ENCODE peak calls at places on chromosomes 6 and 20, in five cellular contexts. One of them, this sample, is unnamed.
A peak's percentile ranks its signal among the peaks of the same experiment; 100 is the strongest.

GRCh38 chr6:105181981-105182515 is 2.2 kb upstream of the POPDC3 start:
- DNase-seq in GM12892: no peak
- DNase-seq in epithelial cell of esophagus: no peak
- DNase-seq in activated T-helper 1 cell treated with Interleukin-2 at 50 U/mL for 16 hours: no peak
- DNase-seq in stimulated activated CD4-positive, alpha-beta T cell treated with anti-CD3 and anti-CD28 coated beads, Interleukin-4, amount 100 ng/mL, for 24 hours: no peak
- DNase-seq in this sample: no peak

GRCh38 chr6:130364224-130364780 is 1.5 kb upstream of the TMEM200A start:
- DNase-seq in GM12892: no peak
- DNase-seq in activated T-helper 1 cell treated with Interleukin-2 at 50 U/mL for 16 hours: no peak
- DNase-seq in epithelial cell of esophagus: no peak
- DNase-seq in stimulated activated CD4-positive, alpha-beta T cell treated with anti-CD3 and anti-CD28 coated beads, Interleukin-4, amount 100 ng/mL, for 24 hours: no peak
- DNase-seq in this sample: no peak

GRCh38 chr6:132246632-132247270 is 154.5 kb downstream of the MOXD1 start:
- DNase-seq in epithelial cell of esophagus: no peak
- DNase-seq in activated T-helper 1 cell treated with Interleukin-2 at 50 U/mL for 16 hours: no peak
- DNase-seq in stimulated activated CD4-positive, alpha-beta T cell treated with anti-CD3 and anti-CD28 coated beads, Interleukin-4, amount 100 ng/mL, for 24 hours: no peak
- DNase-seq in GM12892: no peak
- DNase-seq in this sample: no peak

GRCh38 chr6:99019341-99019740 is 71.6 kb upstream of the FBXL4 start:
- DNase-seq in GM12892: no peak
- DNase-seq in activated T-helper 1 cell treated with Interleukin-2 at 50 U/mL for 16 hours: no peak
- DNase-seq in epithelial cell of esophagus: peak; percentile 77
- DNase-seq in stimulated activated CD4-positive, alpha-beta T cell treated with anti-CD3 and anti-CD28 coated beads, Interleukin-4, amount 100 ng/mL, for 24 hours: no peak
- DNase-seq in this sample: no peak

GRCh38 chr6:29976588-29977424 is 34.5 kb downstream of the HLA-A start:
- DNase-seq in activated T-helper 1 cell treated with Interleukin-2 at 50 U/mL for 16 hours: peak; percentile 35
- DNase-seq in stimulated activated CD4-positive, alpha-beta T cell treated with anti-CD3 and anti-CD28 coated beads, Interleukin-4, amount 100 ng/mL, for 24 hours: peak; percentile 52
- DNase-seq in GM12892: peak; percentile 54
- DNase-seq in epithelial cell of esophagus: peak; percentile 72
- DNase-seq in this sample: peak; percentile 95

GRCh38 chr6:158501638-158502592 is 58.0 kb upstream of the TMEM181 start:
- DNase-seq in stimulated activated CD4-positive, alpha-beta T cell treated with anti-CD3 and anti-CD28 coated beads, Interleukin-4, amount 100 ng/mL, for 24 hours: no peak
- DNase-seq in activated T-helper 1 cell treated with Interleukin-2 at 50 U/mL for 16 hours: no peak
- DNase-seq in epithelial cell of esophagus: no peak
- DNase-seq in GM12892: no peak
- DNase-seq in this sample: no peak

GRCh38 chr20:50534567-50534966 is 24.4 kb downstream of the PTPN1 start:
- DNase-seq in epithelial cell of esophagus: no peak
- DNase-seq in stimulated activated CD4-positive, alpha-beta T cell treated with anti-CD3 and anti-CD28 coated beads, Interleukin-4, amount 100 ng/mL, for 24 hours: no peak
- DNase-seq in activated T-helper 1 cell treated with Interleukin-2 at 50 U/mL for 16 hours: no peak
- DNase-seq in GM12892: no peak
- DNase-seq in this sample: no peak

GRCh38 chr6:1335367-1336037 is 23.6 kb downstream of the FOXQ1 start:
- DNase-seq in stimulated activated CD4-positive, alpha-beta T cell treated with anti-CD3 and anti-CD28 coated beads, Interleukin-4, amount 100 ng/mL, for 24 hours: no peak
- DNase-seq in GM12892: no peak
- DNase-seq in epithelial cell of esophagus: peak; percentile 97
- DNase-seq in activated T-helper 1 cell treated with Interleukin-2 at 50 U/mL for 16 hours: no peak
- DNase-seq in this sample: no peak

GRCh38 chr20:49452011-49452482 is 30.4 kb downstream of the KCNB1 start:
- DNase-seq in activated T-helper 1 cell treated with Interleukin-2 at 50 U/mL for 16 hours: no peak
- DNase-seq in GM12892: no peak
- DNase-seq in epithelial cell of esophagus: no peak
- DNase-seq in stimulated activated CD4-positive, alpha-beta T cell treated with anti-CD3 and anti-CD28 coated beads, Interleukin-4, amount 100 ng/mL, for 24 hours: no peak
- DNase-seq in this sample: no peak

GRCh38 chr6:94349227-94349626 is 929.9 kb upstream of the EPHA7 start:
- DNase-seq in epithelial cell of esophagus: no peak
- DNase-seq in stimulated activated CD4-positive, alpha-beta T cell treated with anti-CD3 and anti-CD28 coated beads, Interleukin-4, amount 100 ng/mL, for 24 hours: no peak
- DNase-seq in GM12892: no peak
- DNase-seq in activated T-helper 1 cell treated with Interleukin-2 at 50 U/mL for 16 hours: no peak
- DNase-seq in this sample: no peak

GRCh38 chr6:37556884-37557644 is 57.4 kb upstream of the CCDC167 start:
- DNase-seq in stimulated activated CD4-positive, alpha-beta T cell treated with anti-CD3 and anti-CD28 coated beads, Interleukin-4, amount 100 ng/mL, for 24 hours: no peak
- DNase-seq in activated T-helper 1 cell treated with Interleukin-2 at 50 U/mL for 16 hours: no peak
- DNase-seq in GM12892: no peak
- DNase-seq in epithelial cell of esophagus: no peak
- DNase-seq in this sample: no peak

GRCh38 chr20:53524589-53525311 is 68.9 kb downstream of the ZNF217 start:
- DNase-seq in epithelial cell of esophagus: no peak
- DNase-seq in stimulated activated CD4-positive, alpha-beta T cell treated with anti-CD3 and anti-CD28 coated beads, Interleukin-4, amount 100 ng/mL, for 24 hours: no peak
- DNase-seq in activated T-helper 1 cell treated with Interleukin-2 at 50 U/mL for 16 hours: no peak
- DNase-seq in GM12892: no peak
- DNase-seq in this sample: no peak

GRCh38 chr6:44932651-44933091 is 395.5 kb upstream of the RUNX2 start:
- DNase-seq in GM12892: no peak
- DNase-seq in activated T-helper 1 cell treated with Interleukin-2 at 50 U/mL for 16 hours: no peak
- DNase-seq in epithelial cell of esophagus: no peak
- DNase-seq in stimulated activated CD4-positive, alpha-beta T cell treated with anti-CD3 and anti-CD28 coated beads, Interleukin-4, amount 100 ng/mL, for 24 hours: peak; percentile 30
- DNase-seq in this sample: no peak

GRCh38 chr6:26330835-26331808 is 33.9 kb upstream of the BTN3A2 start:
- DNase-seq in epithelial cell of esophagus: peak; percentile 67
- DNase-seq in stimulated activated CD4-positive, alpha-beta T cell treated with anti-CD3 and anti-CD28 coated beads, Interleukin-4, amount 100 ng/mL, for 24 hours: peak; percentile 60
- DNase-seq in activated T-helper 1 cell treated with Interleukin-2 at 50 U/mL for 16 hours: no peak
- DNase-seq in GM12892: no peak
- DNase-seq in this sample: no peak

GRCh38 chr6:45737331-45738056 is 278.2 kb downstream of the CLIC5 start:
- DNase-seq in epithelial cell of esophagus: no peak
- DNase-seq in activated T-helper 1 cell treated with Interleukin-2 at 50 U/mL for 16 hours: no peak
- DNase-seq in GM12892: peak; percentile 11
- DNase-seq in stimulated activated CD4-positive, alpha-beta T cell treated with anti-CD3 and anti-CD28 coated beads, Interleukin-4, amount 100 ng/mL, for 24 hours: peak; percentile 39
- DNase-seq in this sample: no peak

GRCh38 chr6:43737272-43738081 is 32.5 kb upstream of the VEGFA start:
- DNase-seq in stimulated activated CD4-positive, alpha-beta T cell treated with anti-CD3 and anti-CD28 coated beads, Interleukin-4, amount 100 ng/mL, for 24 hours: no peak
- DNase-seq in epithelial cell of esophagus: peak; percentile 54
- DNase-seq in activated T-helper 1 cell treated with Interleukin-2 at 50 U/mL for 16 hours: no peak
- DNase-seq in GM12892: no peak
- DNase-seq in this sample: peak; percentile 61

GRCh38 chr20:38117635-38118034 is 47.4 kb downstream of the TGM2 start:
- DNase-seq in GM12892: no peak
- DNase-seq in stimulated activated CD4-positive, alpha-beta T cell treated with anti-CD3 and anti-CD28 coated beads, Interleukin-4, amount 100 ng/mL, for 24 hours: no peak
- DNase-seq in activated T-helper 1 cell treated with Interleukin-2 at 50 U/mL for 16 hours: no peak
- DNase-seq in epithelial cell of esophagus: peak; percentile 64
- DNase-seq in this sample: no peak

GRCh38 chr6:105769987-105770386 is 316.1 kb upstream of the PRDM1 start:
- DNase-seq in epithelial cell of esophagus: peak; percentile 95
- DNase-seq in GM12892: no peak
- DNase-seq in stimulated activated CD4-positive, alpha-beta T cell treated with anti-CD3 and anti-CD28 coated beads, Interleukin-4, amount 100 ng/mL, for 24 hours: no peak
- DNase-seq in activated T-helper 1 cell treated with Interleukin-2 at 50 U/mL for 16 hours: no peak
- DNase-seq in this sample: no peak

GRCh38 chr20:53763707-53764415 is 170.2 kb upstream of the ZNF217 start:
- DNase-seq in stimulated activated CD4-positive, alpha-beta T cell treated with anti-CD3 and anti-CD28 coated beads, Interleukin-4, amount 100 ng/mL, for 24 hours: no peak
- DNase-seq in activated T-helper 1 cell treated with Interleukin-2 at 50 U/mL for 16 hours: no peak
- DNase-seq in epithelial cell of esophagus: no peak
- DNase-seq in GM12892: no peak
- DNase-seq in this sample: no peak